ENCODE peak calls at places on chromosomes 1 and 21, in six cellular contexts. R is MM.1S, B is vagina, C is fibroblast of lung, P is Peyer's patch, Z is stomach. E is an unnamed sample.

GRCh38 chr1:156675715-156676311 is 1.4 kb downstream of the NES start:
- DNase-seq in R (no peak), B (no peak), C (peak; percentile 42), P (no peak), Z (no peak), E (no peak)

GRCh38 chr1:236018885-236019453 is 45.9 kb downstream of the NID1 start:
- DNase-seq in R (no peak), B (no peak), C (no peak), P (peak; percentile 81), Z (peak; percentile 50), E (no peak)

GRCh38 chr1:19892129-19892528 is 9.9 kb downstream of the OTUD3 start:
- DNase-seq in R (no peak), B (no peak), C (no peak), P (no peak), Z (no peak), E (no peak)

GRCh38 chr1:1435911-1436633 is 582 bp downstream of the VWA1 start:
- DNase-seq in R (no peak), B (no peak), C (no peak), P (no peak), Z (no peak), E (no peak)

GRCh38 chr1:171403396-171403795 is 81.9 kb upstream of the PRRC2C start:
- DNase-seq in R (no peak), B (no peak), C (peak; percentile 5), P (no peak), Z (no peak), E (no peak)

GRCh38 chr1:7831458-7831857 is 21.4 kb downstream of the UTS2 start:
- DNase-seq in R (no peak), B (no peak), C (no peak), P (no peak), Z (no peak), E (no peak)

GRCh38 chr1:224238212-224238611 is 55.2 kb downstream of the DEGS1 start:
- DNase-seq in R (no peak), B (no peak), C (no peak), P (no peak), Z (no peak), E (no peak)

GRCh38 chr1:8174807-8175206 is 143.1 kb upstream of the SLC45A1 start:
- DNase-seq in R (no peak), B (no peak), C (no peak), P (peak; percentile 76), Z (peak; percentile 44), E (no peak)

GRCh38 chr1:172391972-172392371 is 28.5 kb upstream of the C1orf105 start:
- DNase-seq in R (no peak), B (no peak), C (no peak), P (no peak), Z (no peak), E (no peak)

GRCh38 chr1:143698016-143698415 is 273.8 kb downstream of the FAM72C start:
- DNase-seq in R (peak; percentile 50), B (no peak), C (no peak), P (peak; percentile 60), Z (peak; percentile 36), E (no peak)

GRCh38 chr1:239893127-239893731 is 198.5 kb upstream of the FMN2 start:
- DNase-seq in R (no peak), B (no peak), C (no peak), P (no peak), Z (no peak), E (no peak)

GRCh38 chr1:98145655-98146054 is 224.8 kb upstream of the DPYD start:
- DNase-seq in R (no peak), B (no peak), C (no peak), P (no peak), Z (no peak), E (no peak)

GRCh38 chr1:15075812-15076211 is 77.7 kb upstream of the TMEM51 start:
- DNase-seq in R (no peak), B (no peak), C (no peak), P (no peak), Z (no peak), E (no peak)

GRCh38 chr1:247923941-247924340 is 748 bp upstream of the OR2AJ1 start:
- DNase-seq in R (no peak), B (no peak), C (no peak), P (no peak), Z (no peak), E (no peak)

GRCh38 chr21:29114765-29115164 is 15.7 kb upstream of the MAP3K7CL start:
- DNase-seq in R (no peak), B (no peak), C (peak; percentile 92), P (no peak), Z (no peak), E (no peak)

GRCh38 chr1:169460193-169460833 is 25.4 kb downstream of the SLC19A2 start:
- DNase-seq in R (no peak), B (no peak), C (peak; percentile 80), P (no peak), Z (peak; percentile 28), E (peak; percentile 9)

GRCh38 chr1:112297536-112297935 is 98.5 kb upstream of the CTTNBP2NL start:
- DNase-seq in R (no peak), B (no peak), C (peak; percentile 7), P (no peak), Z (no peak), E (no peak)

GRCh38 chr1:74193908-74194307 is 4.1 kb downstream of the LRRIQ3 start:
- DNase-seq in R (no peak), B (no peak), C (peak; percentile 62), P (no peak), Z (no peak), E (no peak)

GRCh38 chr1:40806724-40807675 is 23.4 kb downstream of the KCNQ4 start:
- DNase-seq in R (no peak), B (no peak), C (no peak), P (no peak), Z (no peak), E (no peak)

GRCh38 chr1:1827456-1827855 is 49.2 kb upstream of the NADK start:
- DNase-seq in R (no peak), B (no peak), C (peak; percentile 11), P (no peak), Z (no peak), E (no peak)

GRCh38 chr1:239976130-239976968 is 115.3 kb upstream of the FMN2 start:
- DNase-seq in R (peak; percentile 78), B (no peak), C (peak; percentile 30), P (peak; percentile 86), Z (peak; percentile 63), E (no peak)

GRCh38 chr1:235632538-235633219 is 16.9 kb downstream of the GNG4 start:
- DNase-seq in R (peak; percentile 63), B (no peak), C (peak; percentile 80), P (peak; percentile 10), Z (no peak), E (no peak)

GRCh38 chr21:41321211-41321907 is 4.8 kb downstream of the FAM3B start:
- DNase-seq in R (peak; percentile 90), B (no peak), C (no peak), P (no peak), Z (no peak), E (no peak)

GRCh38 chr1:29706936-29707335 is 470.6 kb downstream of the PTPRU start:
- DNase-seq in R (peak; percentile 8), B (no peak), C (peak; percentile 69), P (peak; percentile 36), Z (no peak), E (no peak)

GRCh38 chr1:208201241-208201640 is 42.9 kb downstream of the PLXNA2 start:
- DNase-seq in R (no peak), B (no peak), C (peak; percentile 99), P (peak; percentile 92), Z (peak; percentile 71), E (no peak)

GRCh38 chr1:154960446-154961136 is 991 bp downstream of the PYGO2 start:
- DNase-seq in R (peak; percentile 31), B (no peak), C (no peak), P (no peak), Z (no peak), E (no peak)

GRCh38 chr1:109493227-109493626 is 667 bp upstream of the CYB561D1 start:
- DNase-seq in R (no peak), B (no peak), C (no peak), P (no peak), Z (no peak), E (no peak)
- H3K4me3 ChIP-seq in R (no peak overlapping the region), B (peak overlapping the region; percentile 65), C (no peak overlapping the region), P (no peak overlapping the region), Z (no peak overlapping the region), E (no peak overlapping the region)

DNA sequence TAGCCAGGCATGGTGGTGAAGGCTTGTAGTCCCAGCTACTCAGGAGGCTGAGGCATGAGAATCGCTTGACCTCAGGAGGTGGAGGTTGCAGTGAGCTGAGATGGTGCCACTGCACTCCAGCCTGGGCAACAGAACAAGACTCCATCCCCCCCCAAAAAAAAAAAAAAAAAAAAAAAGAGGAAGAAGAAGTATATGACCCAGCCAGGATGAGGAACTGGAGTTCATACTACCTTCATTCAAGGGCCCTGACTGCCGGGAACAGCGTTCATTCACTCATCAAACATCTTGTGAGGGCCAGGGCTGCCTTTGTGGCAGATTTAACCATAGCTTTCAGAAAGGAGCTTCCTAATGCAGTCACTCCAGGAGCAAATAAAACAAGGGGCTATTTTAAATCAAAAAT is 127.6 kb downstream of the MRPS6 start:
- DNase-seq in R (no peak), B (no peak), C (no peak), P (no peak), Z (no peak), E (no peak)
- H3K4me3 ChIP-seq in R (no peak overlapping the region), B (no peak overlapping the region), C (no peak overlapping the region), P (no peak overlapping the region), Z (no peak overlapping the region), E (no peak overlapping the region)

DNA sequence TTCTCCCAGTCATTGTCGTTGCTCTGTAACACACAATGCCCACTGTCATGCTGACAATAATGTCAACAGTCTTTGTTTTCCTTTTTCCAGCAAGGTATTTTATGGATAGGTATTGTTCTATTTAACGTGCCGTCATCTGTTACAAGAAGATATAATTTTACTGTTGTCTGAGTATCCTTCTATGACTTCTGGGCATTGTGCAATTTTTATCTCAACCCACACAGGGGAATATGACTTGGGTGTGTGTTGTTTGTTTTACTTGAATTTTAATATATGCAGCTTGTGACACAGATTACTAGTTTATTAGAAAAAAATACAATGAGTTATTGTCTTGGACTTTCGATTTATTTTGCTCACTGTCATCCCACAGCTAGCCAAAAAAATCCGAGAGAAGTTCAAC is 111.9 kb downstream of the CACHD1 start:
- DNase-seq in R (no peak), B (no peak), C (no peak), P (no peak), Z (no peak), E (no peak)
- H3K4me3 ChIP-seq in R (no peak overlapping the region), B (no peak overlapping the region), C (no peak overlapping the region), P (no peak overlapping the region), Z (no peak overlapping the region), E (no peak overlapping the region)

GRCh38 chr1:45005761-45006160 is 5.4 kb downstream of the HECTD3 start:
- DNase-seq in R (no peak), B (no peak), C (no peak), P (no peak), Z (no peak), E (no peak)

GRCh38 chr1:45001011-45001481 is 10.1 kb downstream of the HECTD3 start:
- DNase-seq in R (no peak), B (no peak), C (no peak), P (no peak), Z (peak; percentile 43), E (no peak)

GRCh38 chr1:45003741-45004140 is 7.4 kb downstream of the HECTD3 start:
- DNase-seq in R (no peak), B (no peak), C (no peak), P (no peak), Z (no peak), E (no peak)

GRCh38 chr1:45004281-45004920 is 6.7 kb downstream of the HECTD3 start:
- DNase-seq in R (no peak), B (no peak), C (no peak), P (no peak), Z (no peak), E (no peak)

GRCh38 chr1:45002650-45003645 is 8.2 kb downstream of the HECTD3 start:
- DNase-seq in R (no peak), B (no peak), C (no peak), P (no peak), Z (no peak), E (no peak)
- H3K4me3 ChIP-seq in R (no peak overlapping the region), B (no peak overlapping the region), C (no peak overlapping the region), P (no peak overlapping the region), Z (no peak overlapping the region), E (no peak overlapping the region)

E was measured in CD4-positive, alpha-beta memory T cell.